ENCODE peak calls at places on chromosomes 11 and 22, in four cellular contexts. One of them, this sample, is unnamed.

GRCh38 chr11:96257972-96258951 is 84.7 kb downstream of the MAML2 start:
- DNase-seq in left lung: no peak
- DNase-seq in Jurkat, Clone E6-1: peak
- DNase-seq in Caco-2: no peak
- DNase-seq in this sample: peak

GRCh38 chr11:27213232-27213660 is 149.8 kb downstream of the CCDC34 start:
- DNase-seq in left lung: no peak
- DNase-seq in Jurkat, Clone E6-1: no peak
- DNase-seq in Caco-2: no peak
- DNase-seq in this sample: no peak

GRCh38 chr11:39724404-39724803 is 1735.0 kb downstream of the LRRC4C start:
- DNase-seq in left lung: no peak
- DNase-seq in Jurkat, Clone E6-1: no peak
- DNase-seq in Caco-2: no peak
- DNase-seq in this sample: no peak

GRCh38 chr11:111555255-111555654 is 14.7 kb downstream of the LAYN start:
- DNase-seq in left lung: no peak
- DNase-seq in Jurkat, Clone E6-1: no peak
- DNase-seq in Caco-2: no peak
- DNase-seq in this sample: no peak

GRCh38 chr11:111445586-111445985 is 66.5 kb upstream of the POU2AF1 start:
- DNase-seq in left lung: no peak
- DNase-seq in Jurkat, Clone E6-1: no peak
- DNase-seq in Caco-2: no peak
- DNase-seq in this sample: no peak

GRCh38 chr11:113862430-113862829 is 12.9 kb downstream of the USP28 start:
- DNase-seq in left lung: no peak
- DNase-seq in Jurkat, Clone E6-1: no peak
- DNase-seq in Caco-2: peak
- DNase-seq in this sample: no peak

GRCh38 chr22:39616781-39617180 is 46.2 kb downstream of the CACNA1I start:
- DNase-seq in left lung: no peak
- DNase-seq in Jurkat, Clone E6-1: no peak
- DNase-seq in Caco-2: no peak
- DNase-seq in this sample: no peak

GRCh38 chr11:74418509-74418895 is 20.3 kb upstream of the PGM2L1 start:
- DNase-seq in left lung: no peak
- DNase-seq in Jurkat, Clone E6-1: no peak
- DNase-seq in Caco-2: no peak
- DNase-seq in this sample: no peak

GRCh38 chr11:93736129-93736528 is 5.2 kb downstream of the TAF1D start:
- DNase-seq in left lung: no peak
- DNase-seq in Jurkat, Clone E6-1: no peak
- DNase-seq in Caco-2: no peak
- DNase-seq in this sample: no peak

GRCh38 chr11:27120211-27120610 is 79.6 kb downstream of the BBOX1 start:
- DNase-seq in left lung: no peak
- DNase-seq in Jurkat, Clone E6-1: no peak
- DNase-seq in Caco-2: no peak
- DNase-seq in this sample: no peak

GRCh38 chr22:45905924-45906865 is 70.8 kb downstream of the WNT7B start:
- DNase-seq in left lung: no peak
- DNase-seq in Jurkat, Clone E6-1: no peak
- DNase-seq in Caco-2: no peak
- DNase-seq in this sample: no peak

GRCh38 chr22:17832665-17833064 is 58.4 kb upstream of the BID start:
- DNase-seq in left lung: no peak
- DNase-seq in Jurkat, Clone E6-1: no peak
- DNase-seq in Caco-2: no peak
- DNase-seq in this sample: no peak

GRCh38 chr11:102798012-102798746 is at the start of gene MMP1:
- DNase-seq in left lung: no peak
- DNase-seq in Jurkat, Clone E6-1: no peak
- DNase-seq in Caco-2: no peak
- DNase-seq in this sample: no peak

GRCh38 chr11:73171762-73172161 is 29.6 kb upstream of the FCHSD2 start:
- DNase-seq in left lung: peak
- DNase-seq in Jurkat, Clone E6-1: no peak
- DNase-seq in Caco-2: no peak
- DNase-seq in this sample: no peak

GRCh38 chr11:83157755-83158473 is 983 bp downstream of the PCF11 start:
- DNase-seq in left lung: peak
- DNase-seq in Jurkat, Clone E6-1: peak
- DNase-seq in Caco-2: peak
- DNase-seq in this sample: peak

GRCh38 chr11:19405966-19406365 is 165.2 kb upstream of the E2F8 start:
- DNase-seq in left lung: no peak
- DNase-seq in Jurkat, Clone E6-1: no peak
- DNase-seq in Caco-2: no peak
- DNase-seq in this sample: no peak

GRCh38 chr11:19110290-19110689 is 6.7 kb upstream of the ZDHHC13 start:
- DNase-seq in left lung: no peak
- DNase-seq in Jurkat, Clone E6-1: no peak
- DNase-seq in Caco-2: no peak
- DNase-seq in this sample: no peak

GRCh38 chr11:117610045-117610444 is 187.0 kb downstream of the DSCAML1 start:
- DNase-seq in left lung: no peak
- DNase-seq in Jurkat, Clone E6-1: no peak
- DNase-seq in Caco-2: no peak
- DNase-seq in this sample: no peak

GRCh38 chr11:35785287-35786167 is 123.0 kb downstream of the TRIM44 start:
- DNase-seq in left lung: no peak
- DNase-seq in Jurkat, Clone E6-1: peak
- DNase-seq in Caco-2: no peak
- DNase-seq in this sample: no peak

GRCh38 chr11:111918390-111919256 is at the start of gene C11orf52:
- DNase-seq in left lung: peak
- DNase-seq in Jurkat, Clone E6-1: no peak
- DNase-seq in Caco-2: peak
- DNase-seq in this sample: no peak

GRCh38 chr22:19714320-19715252 is at the start of gene SEPTIN5:
- DNase-seq in left lung: no peak
- DNase-seq in Jurkat, Clone E6-1: no peak
- DNase-seq in Caco-2: no peak
- DNase-seq in this sample: no peak

GRCh38 chr11:76445122-76446084 is 585 bp downstream of the EMSY start:
- DNase-seq in left lung: peak
- DNase-seq in Jurkat, Clone E6-1: peak
- DNase-seq in Caco-2: peak
- DNase-seq in this sample: peak

GRCh38 chr22:31631381-31631780 is 30.6 kb downstream of the PISD start:
- DNase-seq in left lung: no peak
- DNase-seq in Jurkat, Clone E6-1: no peak
- DNase-seq in Caco-2: no peak
- DNase-seq in this sample: no peak

GRCh38 chr11:123475478-123475877 is 45.4 kb downstream of the GRAMD1B start:
- DNase-seq in left lung: no peak
- DNase-seq in Jurkat, Clone E6-1: no peak
- DNase-seq in Caco-2: no peak
- DNase-seq in this sample: no peak

GRCh38 chr11:33631749-33632091 is 68.9 kb downstream of the C11orf91 start:
- DNase-seq in left lung: no peak
- DNase-seq in Jurkat, Clone E6-1: no peak
- DNase-seq in Caco-2: no peak
- DNase-seq in this sample: no peak

DNA sequence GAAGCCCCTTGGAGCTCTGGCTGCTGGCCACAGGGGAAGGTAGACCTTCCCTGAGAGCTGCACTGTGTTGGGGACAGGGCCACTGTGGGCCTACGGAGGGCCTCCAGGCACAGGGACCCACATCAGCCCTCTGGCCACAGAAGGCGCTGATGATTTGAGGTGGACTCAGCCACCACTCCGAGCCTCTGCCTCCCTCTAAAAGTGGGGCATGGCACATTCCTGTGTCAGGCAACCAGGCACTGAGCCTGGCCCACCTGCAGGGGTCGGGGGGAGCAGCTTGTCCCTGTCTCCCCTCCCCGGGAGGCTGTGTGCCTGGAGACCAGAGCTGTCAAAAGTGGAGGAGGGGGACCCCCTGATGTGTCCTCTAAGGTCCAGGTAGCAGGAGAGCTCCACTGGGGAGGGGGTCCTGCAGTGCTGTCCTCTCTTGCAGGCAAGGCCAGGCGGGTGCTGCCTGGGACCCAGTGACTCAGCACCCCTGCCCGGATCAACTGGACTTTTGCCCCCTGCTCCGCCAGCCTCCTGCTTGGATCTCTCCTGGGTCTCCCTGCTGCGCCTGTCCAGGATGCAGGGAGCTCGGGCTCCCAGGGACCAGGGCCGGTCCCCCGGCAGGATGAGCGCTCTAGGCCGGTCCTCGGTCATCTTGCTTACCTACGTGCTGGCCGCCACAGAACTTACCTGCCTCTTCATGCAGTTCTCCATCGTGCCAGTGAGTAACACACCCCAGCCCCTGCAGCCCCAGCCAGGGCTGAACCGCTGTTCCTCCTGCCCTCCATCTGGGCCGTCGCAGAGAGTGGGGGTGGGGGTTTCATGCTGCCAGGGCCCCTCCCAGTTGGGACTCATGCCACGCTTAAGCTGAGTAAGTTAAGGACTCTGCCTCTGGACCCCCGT is 17.5 kb upstream of the CDKN1C start:
- DNase-seq in left lung: no peak
- DNase-seq in Jurkat, Clone E6-1: no peak
- DNase-seq in Caco-2: peak
- DNase-seq in this sample: no peak
- H3K4me3 ChIP-seq in left lung: peak
- H3K4me3 ChIP-seq in Jurkat, Clone E6-1: peak
- H3K4me3 ChIP-seq in Caco-2: peak
- H3K4me3 ChIP-seq in this sample: peak

GRCh38 chr22:35312198-35313059 is 12.7 kb downstream of the TOM1 start:
- DNase-seq in left lung: peak
- DNase-seq in Jurkat, Clone E6-1: no peak
- DNase-seq in Caco-2: peak
- DNase-seq in this sample: no peak
- H3K4me3 ChIP-seq in left lung: no peak
- H3K4me3 ChIP-seq in Jurkat, Clone E6-1: no peak
- H3K4me3 ChIP-seq in Caco-2: no peak
- H3K4me3 ChIP-seq in this sample: no peak

GRCh38 chr11:128904872-128905344 is 13.8 kb downstream of the KCNJ5 start:
- DNase-seq in left lung: no peak
- DNase-seq in Jurkat, Clone E6-1: no peak
- DNase-seq in Caco-2: no peak
- DNase-seq in this sample: peak
- H3K4me3 ChIP-seq in left lung: peak
- H3K4me3 ChIP-seq in Jurkat, Clone E6-1: peak
- H3K4me3 ChIP-seq in Caco-2: peak
- H3K4me3 ChIP-seq in this sample: no peak

GRCh38 chr22:29825578-29825977 is 12.5 kb downstream of the ASCC2 start:
- DNase-seq in left lung: no peak
- DNase-seq in Jurkat, Clone E6-1: no peak
- DNase-seq in Caco-2: no peak
- DNase-seq in this sample: no peak
- H3K4me3 ChIP-seq in left lung: no peak
- H3K4me3 ChIP-seq in Jurkat, Clone E6-1: no peak
- H3K4me3 ChIP-seq in Caco-2: no peak
- H3K4me3 ChIP-seq in this sample: no peak

GRCh38 chr11:72070486-72070885 is 9.9 kb downstream of the NUMA1 start:
- DNase-seq in left lung: no peak
- DNase-seq in Jurkat, Clone E6-1: no peak
- DNase-seq in Caco-2: no peak
- DNase-seq in this sample: no peak

GRCh38 chr11:72067266-72067665 is 13.1 kb downstream of the NUMA1 start:
- DNase-seq in left lung: no peak
- DNase-seq in Jurkat, Clone E6-1: no peak
- DNase-seq in Caco-2: no peak
- DNase-seq in this sample: no peak

GRCh38 chr11:72067676-72068075 is 12.7 kb downstream of the NUMA1 start:
- DNase-seq in left lung: no peak
- DNase-seq in Jurkat, Clone E6-1: no peak
- DNase-seq in Caco-2: no peak
- DNase-seq in this sample: no peak

GRCh38 chr11:72069787-72070251 is 10.5 kb downstream of the NUMA1 start:
- DNase-seq in left lung: peak
- DNase-seq in Jurkat, Clone E6-1: no peak
- DNase-seq in Caco-2: peak
- DNase-seq in this sample: no peak

GRCh38 chr11:72069200-72069599 is 11.1 kb downstream of the NUMA1 start:
- DNase-seq in left lung: no peak
- DNase-seq in Jurkat, Clone E6-1: no peak
- DNase-seq in Caco-2: no peak
- DNase-seq in this sample: no peak
- H3K4me3 ChIP-seq in left lung: peak
- H3K4me3 ChIP-seq in Jurkat, Clone E6-1: no peak
- H3K4me3 ChIP-seq in Caco-2: no peak
- H3K4me3 ChIP-seq in this sample: no peak

DNA sequence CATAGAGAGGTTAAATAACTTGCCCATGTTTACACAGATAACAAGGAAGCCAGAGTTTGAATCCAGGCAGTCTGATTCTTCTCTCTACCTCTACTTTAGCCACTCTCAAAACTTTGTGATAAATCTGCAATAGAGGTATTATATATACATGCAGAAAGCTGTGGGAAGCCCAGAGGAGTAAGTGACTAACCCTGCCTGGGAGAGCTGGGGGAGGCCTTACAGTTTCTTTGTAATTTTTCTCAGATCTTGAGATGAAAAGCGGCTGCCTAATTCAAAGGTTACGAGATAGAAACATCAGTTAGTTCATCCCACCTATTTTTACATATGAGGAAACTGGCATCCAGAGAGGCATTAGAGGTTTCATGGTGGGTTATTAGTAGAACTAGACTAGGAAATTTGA is 4.9 kb downstream of the STIM1 start:
- DNase-seq in left lung: no peak
- DNase-seq in Jurkat, Clone E6-1: peak
- DNase-seq in Caco-2: no peak
- DNase-seq in this sample: no peak
- H3K4me3 ChIP-seq in left lung: no peak
- H3K4me3 ChIP-seq in Jurkat, Clone E6-1: peak
- H3K4me3 ChIP-seq in Caco-2: no peak
- H3K4me3 ChIP-seq in this sample: peak

GRCh38 chr11:130427581-130428211 is 713 bp downstream of the ADAMTS8 start:
- DNase-seq in left lung: no peak
- DNase-seq in Jurkat, Clone E6-1: no peak
- DNase-seq in Caco-2: no peak
- DNase-seq in this sample: no peak
- H3K4me3 ChIP-seq in left lung: peak
- H3K4me3 ChIP-seq in Jurkat, Clone E6-1: no peak
- H3K4me3 ChIP-seq in Caco-2: peak
- H3K4me3 ChIP-seq in this sample: no peak

GRCh38 chr11:69443968-69444364 is 37.5 kb upstream of the LINC01488 start:
- DNase-seq in left lung: no peak
- DNase-seq in Jurkat, Clone E6-1: no peak
- DNase-seq in Caco-2: no peak
- DNase-seq in this sample: no peak
- H3K4me3 ChIP-seq in left lung: peak
- H3K4me3 ChIP-seq in Jurkat, Clone E6-1: no peak
- H3K4me3 ChIP-seq in Caco-2: peak
- H3K4me3 ChIP-seq in this sample: peak

GRCh38 chr11:11450744-11451362 is 97.8 kb upstream of the CSNK2A3 start:
- DNase-seq in left lung: no peak
- DNase-seq in Jurkat, Clone E6-1: no peak
- DNase-seq in Caco-2: no peak
- DNase-seq in this sample: no peak
- H3K4me3 ChIP-seq in left lung: no peak
- H3K4me3 ChIP-seq in Jurkat, Clone E6-1: no peak
- H3K4me3 ChIP-seq in Caco-2: no peak
- H3K4me3 ChIP-seq in this sample: no peak